ENCODE peak calls at places on chromosomes 5 and 9, in nine cellular contexts. E is non-pigmented ciliary epithelial cell, G is fibroblast of pulmonary artery, W is transverse colon, U is lower lobe of right lung, Y is 8988T, I is NCI-H2029, B is endothelial cell, L is mesenteric fat pad. T is an unnamed sample.

GRCh38 chr5:42745426-42745825 is 11.2 kb upstream of the CCDC152 start:
- DNase-seq in E (no peak), G (peak), W (peak), U (no peak), Y (no peak), I (no peak), B (peak), L (no peak), T (peak)

GRCh38 chr9:21710792-21711191 is 91.6 kb upstream of the MTAP start:
- DNase-seq in E (no peak), G (peak), W (no peak), U (no peak), Y (no peak), I (no peak), B (no peak), L (no peak), T (no peak)

GRCh38 chr5:39624268-39624886 is 199.6 kb upstream of the DAB2 start:
- DNase-seq in E (no peak), G (peak), W (peak), U (no peak), Y (no peak), I (no peak), B (no peak), L (no peak), T (no peak)

GRCh38 chr5:32241034-32241783 is 67.1 kb upstream of the GOLPH3 start:
- DNase-seq in E (no peak), G (no peak), W (no peak), U (no peak), Y (no peak), I (no peak), B (no peak), L (no peak), T (no peak)

GRCh38 chr5:83035373-83036170 is 41.6 kb downstream of the TMEM167A start:
- DNase-seq in E (no peak), G (no peak), W (no peak), U (no peak), Y (no peak), I (peak), B (no peak), L (no peak), T (no peak)

GRCh38 chr5:83049370-83049863 is 27.8 kb downstream of the TMEM167A start:
- DNase-seq in E (no peak), G (no peak), W (no peak), U (no peak), Y (no peak), I (no peak), B (no peak), L (no peak), T (no peak)

GRCh38 chr9:14438232-14438966 is 124.5 kb upstream of the NFIB start:
- DNase-seq in E (no peak), G (no peak), W (no peak), U (no peak), Y (no peak), I (no peak), B (no peak), L (no peak), T (no peak)

GRCh38 chr9:27714388-27714787 is 141.1 kb upstream of the C9orf72 start:
- DNase-seq in E (no peak), G (no peak), W (no peak), U (no peak), Y (no peak), I (no peak), B (no peak), L (no peak), T (no peak)

GRCh38 chr5:1876708-1877433 is 5.9 kb downstream of the IRX4 start:
- DNase-seq in E (no peak), G (no peak), W (no peak), U (no peak), Y (no peak), I (no peak), B (no peak), L (no peak), T (no peak)

GRCh38 chr5:159469496-159470370 is 139.4 kb upstream of the IL12B start:
- DNase-seq in E (no peak), G (no peak), W (no peak), U (no peak), Y (no peak), I (no peak), B (no peak), L (no peak), T (no peak)

GRCh38 chr9:132090771-132091170 is 11.1 kb upstream of the MED27 start:
- DNase-seq in E (no peak), G (peak), W (no peak), U (no peak), Y (no peak), I (peak), B (no peak), L (no peak), T (no peak)

GRCh38 chr5:169265888-169266287 is 35.1 kb downstream of the SLIT3 start:
- DNase-seq in E (peak), G (no peak), W (no peak), U (no peak), Y (no peak), I (no peak), B (no peak), L (no peak), T (no peak)